ENCODE peak calls at places on chromosomes 13 and 19, in five cellular contexts. D is posterior cingulate gyrus; Y is stimulated activated CD8-positive, alpha-beta memory T cell treated with anti-CD3 and anti-CD28 coated beads, Interleukin-7, amount 100 ng/mL, for 1 hour; F is lung; A is NCI-H2107. W is an unnamed sample.
A peak's percentile ranks its signal among the peaks of the same experiment; 100 is the strongest.

GRCh38 chr19:47573076-47574026 is at the start of gene ZNF541:
- DNase-seq in D (peak; percentile 57), A (no peak), Y (peak; percentile 71), F (peak; percentile 38), W (no peak)

GRCh38 chr13:77460195-77460594 is 75.3 kb upstream of the SCEL start:
- DNase-seq in Y (no peak), D (no peak), A (no peak), F (peak; percentile 46), W (no peak)

GRCh38 chr13:101289764-101290163 is 126.5 kb downstream of the NALCN start:
- DNase-seq in A (peak; percentile 20), F (no peak), Y (no peak), D (peak; percentile 46), W (no peak)

GRCh38 chr13:108270442-108270841 is 924 bp downstream of the TNFSF13B start:
- DNase-seq in D (no peak), A (no peak), Y (no peak), F (no peak), W (no peak)

GRCh38 chr19:27635401-27635800 is 1577.5 kb downstream of the UQCRFS1 start:
- DNase-seq in A (no peak), D (no peak), Y (no peak), F (no peak), W (no peak)

GRCh38 chr13:112579310-112579843 is 8.6 kb downstream of the TUBGCP3 start:
- DNase-seq in F (no peak), D (no peak), Y (no peak), A (no peak), W (no peak)

GRCh38 chr13:106493569-106493968 is 41.9 kb downstream of the EFNB2 start:
- DNase-seq in D (no peak), Y (no peak), F (peak; percentile 60), A (no peak), W (no peak)

GRCh38 chr19:11694533-11695439 is 44.0 kb downstream of the ZNF823 start:
- DNase-seq in Y (peak; percentile 46), A (no peak), D (peak; percentile 93), F (peak; percentile 95), W (peak; percentile 98)

GRCh38 chr13:93709511-93710244 is 483.1 kb downstream of the GPC6 start:
- DNase-seq in A (no peak), D (no peak), F (no peak), Y (no peak), W (no peak)

GRCh38 chr13:78816592-78816991 is 157.6 kb upstream of the OBI1 start:
- DNase-seq in F (no peak), A (no peak), D (no peak), Y (no peak), W (no peak)

GRCh38 chr19:29923653-29924052 is 18.4 kb upstream of the URI1 start:
- DNase-seq in Y (no peak), A (no peak), D (no peak), F (no peak), W (no peak)

GRCh38 chr13:20566424-20566916 is 487 bp upstream of the IFT88 start:
- DNase-seq in A (no peak), Y (no peak), F (no peak), D (no peak), W (no peak)

GRCh38 chr13:109616021-109616420 is 170.4 kb downstream of the IRS2 start:
- DNase-seq in D (no peak), Y (no peak), F (no peak), A (no peak), W (no peak)

GRCh38 chr13:82439159-82439904 is 1442.9 kb downstream of the SLITRK1 start:
- DNase-seq in F (no peak), D (no peak), Y (no peak), A (no peak), W (no peak)